ENCODE peak calls at places on chromosomes 11 and 22, in nine cellular contexts. W, N, O, L, B, Y, Z, E and D are unnamed samples.

GRCh38 chr11:69357458-69358397 is 63.8 kb downstream of the MYEOV start:
- DNase-seq in W (no peak), N (no peak), O (no peak), L (peak; percentile 24), B (no peak), Y (no peak), Z (no peak), E (no peak), D (no peak)

GRCh38 chr11:64246874-64247728 is at the start of gene PPP1R14B:
- DNase-seq in W (peak; percentile 80), N (peak; percentile 72), O (peak; percentile 74), L (peak; percentile 92), B (peak; percentile 85), Y (peak; percentile 89), Z (peak; percentile 90), E (peak; percentile 81), D (peak; percentile 47)

GRCh38 chr11:115501504-115501894 is 2.7 kb downstream of the CADM1 start:
- DNase-seq in W (no peak), N (no peak), O (no peak), L (no peak), B (no peak), Y (no peak), Z (peak; percentile 10), E (no peak), D (no peak)

GRCh38 chr11:87548797-87549196 is 511.1 kb downstream of the TMEM135 start:
- DNase-seq in W (no peak), N (no peak), O (no peak), L (no peak), B (no peak), Y (no peak), Z (no peak), E (no peak), D (no peak)

GRCh38 chr22:31055322-31056159 is 25.6 kb upstream of the SMTN start:
- DNase-seq in W (no peak), N (no peak), O (no peak), L (peak; percentile 92), B (no peak), Y (no peak), Z (peak; percentile 35), E (no peak), D (no peak)

GRCh38 chr11:1460994-1461805 is 25.4 kb downstream of the MOB2 start:
- DNase-seq in W (no peak), N (no peak), O (no peak), L (no peak), B (no peak), Y (no peak), Z (no peak), E (no peak), D (no peak)

GRCh38 chr22:24697141-24697540 is 77.4 kb downstream of the PIWIL3 start:
- DNase-seq in W (no peak), N (no peak), O (no peak), L (no peak), B (no peak), Y (no peak), Z (no peak), E (no peak), D (no peak)

GRCh38 chr22:35903571-35904331 is 124.9 kb downstream of the RBFOX2 start:
- DNase-seq in W (no peak), N (no peak), O (no peak), L (no peak), B (no peak), Y (no peak), Z (no peak), E (no peak), D (no peak)

GRCh38 chr22:19579113-19579811 is 55.1 kb upstream of the CLDN5 start:
- DNase-seq in W (peak; percentile 38), N (no peak), O (no peak), L (no peak), B (no peak), Y (peak; percentile 10), Z (no peak), E (no peak), D (no peak)

GRCh38 chr22:39309364-39309861 is 10.0 kb downstream of the RPL3 start:
- DNase-seq in W (no peak), N (no peak), O (no peak), L (no peak), B (no peak), Y (no peak), Z (no peak), E (peak; percentile 20), D (no peak)

GRCh38 chr11:65578134-65578533 is 2.3 kb downstream of the EHBP1L1 start:
- DNase-seq in W (no peak), N (no peak), O (no peak), L (no peak), B (no peak), Y (no peak), Z (no peak), E (no peak), D (no peak)

GRCh38 chr11:47154738-47155570 is 21.7 kb downstream of the ARFGAP2 start:
- DNase-seq in W (peak; percentile 43), N (no peak), O (peak; percentile 24), L (no peak), B (no peak), Y (no peak), Z (no peak), E (no peak), D (no peak)

GRCh38 chr11:830295-831131 is 2.2 kb upstream of the CD151 start:
- DNase-seq in W (peak; percentile 49), N (peak; percentile 37), O (peak; percentile 64), L (peak; percentile 87), B (peak; percentile 53), Y (no peak), Z (no peak), E (no peak), D (no peak)

GRCh38 chr22:44180706-44181032 is at the start of gene PARVG:
- DNase-seq in W (peak; percentile 58), N (peak; percentile 21), O (no peak), L (no peak), B (no peak), Y (peak; percentile 66), Z (no peak), E (no peak), D (peak; percentile 43)

GRCh38 chr11:36437413-36437812 is 72.7 kb downstream of the TRAF6 start:
- DNase-seq in W (no peak), N (no peak), O (no peak), L (no peak), B (no peak), Y (no peak), Z (no peak), E (no peak), D (no peak)

GRCh38 chr11:73333173-73333572 is 25.1 kb downstream of the ARHGEF17 start:
- DNase-seq in W (no peak), N (no peak), O (no peak), L (no peak), B (no peak), Y (no peak), Z (no peak), E (no peak), D (no peak)

GRCh38 chr11:77590194-77590591 is 440 bp downstream of the AQP11 start:
- DNase-seq in W (peak; percentile 6), N (no peak), O (no peak), L (no peak), B (no peak), Y (peak; percentile 6), Z (peak; percentile 42), E (no peak), D (no peak)

GRCh38 chr11:67271212-67271547 is 4.9 kb downstream of the GRK2 start:
- DNase-seq in W (no peak), N (no peak), O (no peak), L (no peak), B (no peak), Y (no peak), Z (no peak), E (no peak), D (no peak)

GRCh38 chr11:995752-996420 is 40.6 kb downstream of the MUC6 start:
- DNase-seq in W (no peak), N (no peak), O (no peak), L (no peak), B (no peak), Y (no peak), Z (no peak), E (no peak), D (no peak)

GRCh38 chr11:2799881-2800654 is 85.5 kb downstream of the CDKN1C start:
- DNase-seq in W (no peak), N (peak; percentile 1), O (no peak), L (peak; percentile 36), B (no peak), Y (no peak), Z (peak; percentile 2), E (no peak), D (no peak)

GRCh38 chr22:31883989-31884388 is 60.3 kb upstream of the YWHAH start:
- DNase-seq in W (no peak), N (no peak), O (no peak), L (no peak), B (no peak), Y (no peak), Z (no peak), E (no peak), D (no peak)

GRCh38 chr22:45421349-45422057 is 8.0 kb downstream of the RIBC2 start:
- DNase-seq in W (no peak), N (no peak), O (no peak), L (no peak), B (no peak), Y (no peak), Z (no peak), E (no peak), D (no peak)

GRCh38 chr11:3195251-3196160 is 23.1 kb downstream of the MRGPRG start:
- DNase-seq in W (no peak), N (no peak), O (no peak), L (peak; percentile 43), B (no peak), Y (peak; percentile 43), Z (no peak), E (no peak), D (no peak)

GRCh38 chr11:45736424-45736823 is 68.5 kb upstream of the SLC35C1 start:
- DNase-seq in W (no peak), N (no peak), O (no peak), L (no peak), B (no peak), Y (peak; percentile 9), Z (no peak), E (no peak), D (no peak)

GRCh38 chr11:76249195-76249741 is 43.0 kb upstream of the WNT11 start:
- DNase-seq in W (no peak), N (no peak), O (no peak), L (no peak), B (no peak), Y (no peak), Z (no peak), E (no peak), D (no peak)

GRCh38 chr11:103936059-103936458 is 100.4 kb upstream of the DDI1 start:
- DNase-seq in W (no peak), N (no peak), O (no peak), L (no peak), B (no peak), Y (no peak), Z (no peak), E (no peak), D (no peak)

GRCh38 chr22:23067691-23068090 is 2.6 kb upstream of the GNAZ start:
- DNase-seq in W (no peak), N (no peak), O (no peak), L (peak; percentile 13), B (no peak), Y (no peak), Z (no peak), E (no peak), D (no peak)

GRCh38 chr11:74325649-74326645 is 14.5 kb upstream of the P4HA3 start:
- DNase-seq in W (no peak), N (no peak), O (no peak), L (peak; percentile 74), B (no peak), Y (no peak), Z (peak; percentile 43), E (no peak), D (no peak)

GRCh38 chr11:70838198-70838597 is 414.2 kb downstream of the SHANK2 start:
- DNase-seq in W (no peak), N (no peak), O (no peak), L (no peak), B (no peak), Y (no peak), Z (no peak), E (no peak), D (no peak)

GRCh38 chr11:1048375-1049070 is 12.0 kb upstream of the MUC6 start:
- DNase-seq in W (no peak), N (no peak), O (no peak), L (no peak), B (no peak), Y (no peak), Z (peak; percentile 4), E (no peak), D (no peak)

GRCh38 chr11:78031629-78032028 is 8.6 kb upstream of the KCTD14 start:
- DNase-seq in W (no peak), N (no peak), O (no peak), L (no peak), B (no peak), Y (no peak), Z (no peak), E (no peak), D (no peak)